ENCODE peak calls at places on chromosomes 13 and 19, in ten cellular contexts. One of them, this sample, is unnamed.
A peak's percentile ranks its signal among the peaks of the same experiment; 100 is the strongest.

GRCh38 chr19:44055870-44056269 is 4.0 kb downstream of the ZNF223 start:
- DNase-seq in neuronal stem cell: no peak
- DNase-seq in HFF-Myc: no peak
- DNase-seq in activated naive CD4-positive, alpha-beta T cell: no peak
- DNase-seq in NCI-H1092: no peak
- DNase-seq in LoVo: no peak
- DNase-seq in EL: no peak
- DNase-seq in midbrain: no peak
- DNase-seq in activated T-helper 1 cell treated with anti-CD3 and anti-CD28 coated beads, Interleukin-12 subunit alpha, Interleukin-12 subunit beta, Interleukin-2, Interleukin-4 antibody, amounts not matched to agents 30 ng/mL and 10 ng/mL and 1 ng/mL, durations not matched to agents 14 hours and 24 hours and 36 hours: no peak
- DNase-seq in SW 1271: no peak
- DNase-seq in this sample: no peak

GRCh38 chr19:23310729-23311211 is 60.6 kb upstream of the ZNF724 start:
- DNase-seq in neuronal stem cell: no peak
- DNase-seq in HFF-Myc: no peak
- DNase-seq in activated naive CD4-positive, alpha-beta T cell: no peak
- DNase-seq in NCI-H1092: no peak
- DNase-seq in LoVo: no peak
- DNase-seq in EL: no peak
- DNase-seq in midbrain: no peak
- DNase-seq in activated T-helper 1 cell treated with anti-CD3 and anti-CD28 coated beads, Interleukin-12 subunit alpha, Interleukin-12 subunit beta, Interleukin-2, Interleukin-4 antibody, amounts not matched to agents 30 ng/mL and 10 ng/mL and 1 ng/mL, durations not matched to agents 14 hours and 24 hours and 36 hours: no peak
- DNase-seq in SW 1271: no peak
- DNase-seq in this sample: no peak

GRCh38 chr13:80361883-80362327 is 21.0 kb upstream of the SPRY2 start:
- DNase-seq in neuronal stem cell: peak; percentile 48
- DNase-seq in HFF-Myc: no peak
- DNase-seq in activated naive CD4-positive, alpha-beta T cell: no peak
- DNase-seq in NCI-H1092: peak; percentile 18
- DNase-seq in LoVo: no peak
- DNase-seq in EL: peak; percentile 8
- DNase-seq in midbrain: peak; percentile 39
- DNase-seq in activated T-helper 1 cell treated with anti-CD3 and anti-CD28 coated beads, Interleukin-12 subunit alpha, Interleukin-12 subunit beta, Interleukin-2, Interleukin-4 antibody, amounts not matched to agents 30 ng/mL and 10 ng/mL and 1 ng/mL, durations not matched to agents 14 hours and 24 hours and 36 hours: no peak
- DNase-seq in SW 1271: peak; percentile 37
- DNase-seq in this sample: no peak

GRCh38 chr19:55467236-55468053 is 2.9 kb upstream of the C19orf85 start:
- DNase-seq in neuronal stem cell: no peak
- DNase-seq in HFF-Myc: no peak
- DNase-seq in activated naive CD4-positive, alpha-beta T cell: peak; percentile 45
- DNase-seq in NCI-H1092: no peak
- DNase-seq in LoVo: peak; percentile 62
- DNase-seq in EL: peak; percentile 73
- DNase-seq in midbrain: peak; percentile 61
- DNase-seq in activated T-helper 1 cell treated with anti-CD3 and anti-CD28 coated beads, Interleukin-12 subunit alpha, Interleukin-12 subunit beta, Interleukin-2, Interleukin-4 antibody, amounts not matched to agents 30 ng/mL and 10 ng/mL and 1 ng/mL, durations not matched to agents 14 hours and 24 hours and 36 hours: peak; percentile 62
- DNase-seq in SW 1271: peak; percentile 35
- DNase-seq in this sample: peak; percentile 41

GRCh38 chr13:110027470-110028240 is 241.3 kb upstream of the IRS2 start:
- DNase-seq in neuronal stem cell: no peak
- DNase-seq in HFF-Myc: no peak
- DNase-seq in activated naive CD4-positive, alpha-beta T cell: no peak
- DNase-seq in NCI-H1092: no peak
- DNase-seq in LoVo: no peak
- DNase-seq in EL: no peak
- DNase-seq in midbrain: no peak
- DNase-seq in activated T-helper 1 cell treated with anti-CD3 and anti-CD28 coated beads, Interleukin-12 subunit alpha, Interleukin-12 subunit beta, Interleukin-2, Interleukin-4 antibody, amounts not matched to agents 30 ng/mL and 10 ng/mL and 1 ng/mL, durations not matched to agents 14 hours and 24 hours and 36 hours: no peak
- DNase-seq in SW 1271: no peak
- DNase-seq in this sample: no peak

GRCh38 chr19:925912-926594 is at the start of gene ARID3A:
- DNase-seq in neuronal stem cell: no peak
- DNase-seq in HFF-Myc: no peak
- DNase-seq in activated naive CD4-positive, alpha-beta T cell: no peak
- DNase-seq in NCI-H1092: no peak
- DNase-seq in LoVo: no peak
- DNase-seq in EL: no peak
- DNase-seq in midbrain: no peak
- DNase-seq in activated T-helper 1 cell treated with anti-CD3 and anti-CD28 coated beads, Interleukin-12 subunit alpha, Interleukin-12 subunit beta, Interleukin-2, Interleukin-4 antibody, amounts not matched to agents 30 ng/mL and 10 ng/mL and 1 ng/mL, durations not matched to agents 14 hours and 24 hours and 36 hours: no peak
- DNase-seq in SW 1271: peak; percentile 56
- DNase-seq in this sample: no peak

GRCh38 chr13:36841411-36841810 is 22.4 kb downstream of the RFXAP start:
- DNase-seq in neuronal stem cell: no peak
- DNase-seq in HFF-Myc: no peak
- DNase-seq in activated naive CD4-positive, alpha-beta T cell: no peak
- DNase-seq in NCI-H1092: no peak
- DNase-seq in LoVo: no peak
- DNase-seq in EL: no peak
- DNase-seq in midbrain: no peak
- DNase-seq in activated T-helper 1 cell treated with anti-CD3 and anti-CD28 coated beads, Interleukin-12 subunit alpha, Interleukin-12 subunit beta, Interleukin-2, Interleukin-4 antibody, amounts not matched to agents 30 ng/mL and 10 ng/mL and 1 ng/mL, durations not matched to agents 14 hours and 24 hours and 36 hours: no peak
- DNase-seq in SW 1271: no peak
- DNase-seq in this sample: no peak

GRCh38 chr19:38528213-38528755 is 89.5 kb downstream of the MAP4K1 start:
- DNase-seq in neuronal stem cell: no peak
- DNase-seq in HFF-Myc: no peak
- DNase-seq in activated naive CD4-positive, alpha-beta T cell: no peak
- DNase-seq in NCI-H1092: no peak
- DNase-seq in LoVo: no peak
- DNase-seq in EL: no peak
- DNase-seq in midbrain: no peak
- DNase-seq in activated T-helper 1 cell treated with anti-CD3 and anti-CD28 coated beads, Interleukin-12 subunit alpha, Interleukin-12 subunit beta, Interleukin-2, Interleukin-4 antibody, amounts not matched to agents 30 ng/mL and 10 ng/mL and 1 ng/mL, durations not matched to agents 14 hours and 24 hours and 36 hours: no peak
- DNase-seq in SW 1271: no peak
- DNase-seq in this sample: no peak

GRCh38 chr19:47351545-47351944 is 2.4 kb downstream of the DHX34 start:
- DNase-seq in neuronal stem cell: no peak
- DNase-seq in HFF-Myc: no peak
- DNase-seq in activated naive CD4-positive, alpha-beta T cell: no peak
- DNase-seq in NCI-H1092: no peak
- DNase-seq in LoVo: no peak
- DNase-seq in EL: peak; percentile 32
- DNase-seq in midbrain: peak; percentile 25
- DNase-seq in activated T-helper 1 cell treated with anti-CD3 and anti-CD28 coated beads, Interleukin-12 subunit alpha, Interleukin-12 subunit beta, Interleukin-2, Interleukin-4 antibody, amounts not matched to agents 30 ng/mL and 10 ng/mL and 1 ng/mL, durations not matched to agents 14 hours and 24 hours and 36 hours: no peak
- DNase-seq in SW 1271: peak; percentile 40
- DNase-seq in this sample: peak; percentile 48

GRCh38 chr19:46748325-46749109 is 2.3 kb upstream of the STRN4 start:
- DNase-seq in neuronal stem cell: peak; percentile 57
- DNase-seq in HFF-Myc: no peak
- DNase-seq in activated naive CD4-positive, alpha-beta T cell: peak; percentile 60
- DNase-seq in NCI-H1092: no peak
- DNase-seq in LoVo: peak; percentile 50
- DNase-seq in EL: peak; percentile 61
- DNase-seq in midbrain: no peak
- DNase-seq in activated T-helper 1 cell treated with anti-CD3 and anti-CD28 coated beads, Interleukin-12 subunit alpha, Interleukin-12 subunit beta, Interleukin-2, Interleukin-4 antibody, amounts not matched to agents 30 ng/mL and 10 ng/mL and 1 ng/mL, durations not matched to agents 14 hours and 24 hours and 36 hours: peak; percentile 61
- DNase-seq in SW 1271: peak; percentile 34
- DNase-seq in this sample: peak; percentile 63

This sample was measured in SW480.